ENCODE peak calls at places on chromosomes 3 and 15, in four cellular contexts. O is K562, J is GM12878, E is SK-N-SH. N is an unnamed sample.

GRCh38 chr3:133574260-133574881 is 885 bp downstream of the CDV3 start:
- DNase-seq in O (peak; percentile 66), J (peak; percentile 58), E (peak; percentile 85), N (peak; percentile 39)

GRCh38 chr3:13559751-13560540 is 11.0 kb downstream of the FBLN2 start:
- DNase-seq in O (no peak), J (no peak), E (no peak), N (no peak)

GRCh38 chr3:58051196-58051595 is 43.0 kb downstream of the FLNB start:
- DNase-seq in O (no peak), J (no peak), E (no peak), N (peak; percentile 65)

GRCh38 chr3:46565607-46566039 is 479 bp downstream of the LRRC2 start:
- DNase-seq in O (no peak), J (no peak), E (peak; percentile 30), N (no peak)

GRCh38 chr3:142447308-142447851 is 457 bp downstream of the XRN1 start:
- DNase-seq in O (no peak), J (no peak), E (no peak), N (peak; percentile 45)

GRCh38 chr3:192731233-192731632 is 3.9 kb upstream of the FGF12 start:
- DNase-seq in O (no peak), J (no peak), E (no peak), N (no peak)

GRCh38 chr3:171099911-171100310 is 73.4 kb upstream of the SLC2A2 start:
- DNase-seq in O (no peak), J (no peak), E (no peak), N (no peak)

GRCh38 chr3:127888564-127889107 is 26.4 kb upstream of the KBTBD12 start:
- DNase-seq in O (no peak), J (no peak), E (peak; percentile 28), N (no peak)

GRCh38 chr3:158770254-158771017 is 31.4 kb upstream of the MFSD1 start:
- DNase-seq in O (no peak), J (no peak), E (no peak), N (peak; percentile 23)

GRCh38 chr3:106577241-106577640 is 708.4 kb upstream of the CBLB start:
- DNase-seq in O (no peak), J (no peak), E (no peak), N (no peak)

GRCh38 chr3:140499114-140499757 is 178.6 kb upstream of the TRIM42 start:
- DNase-seq in O (no peak), J (no peak), E (peak; percentile 19), N (no peak)

GRCh38 chr3:149501524-149501923 is 27.0 kb downstream of the TM4SF4 start:
- DNase-seq in O (no peak), J (no peak), E (no peak), N (no peak)

GRCh38 chr3:128217702-128218475 is 64.6 kb downstream of the EEFSEC start:
- DNase-seq in O (no peak), J (peak; percentile 20), E (peak; percentile 41), N (no peak)

GRCh38 chr15:74053497-74053896 is 28.9 kb downstream of the GOLGA6A start:
- DNase-seq in O (no peak), J (no peak), E (no peak), N (no peak)

GRCh38 chr15:74055804-74056203 is 26.5 kb downstream of the GOLGA6A start:
- DNase-seq in O (no peak), J (no peak), E (no peak), N (no peak)

GRCh38 chr15:74050127-74050526 is 32.2 kb downstream of the GOLGA6A start:
- DNase-seq in O (no peak), J (no peak), E (no peak), N (no peak)

GRCh38 chr15:74050835-74051234 is 31.5 kb downstream of the GOLGA6A start:
- DNase-seq in O (peak; percentile 3), J (no peak), E (no peak), N (no peak)

GRCh38 chr15:74053941-74054529 is 28.3 kb downstream of the GOLGA6A start:
- DNase-seq in O (peak; percentile 92), J (peak; percentile 21), E (peak; percentile 94), N (peak; percentile 64)
- TF ChIP-seq CTCF in O (peak; percentile 68), J (peak; percentile 40), E (peak; percentile 56), N (peak; percentile 55)

DNA sequence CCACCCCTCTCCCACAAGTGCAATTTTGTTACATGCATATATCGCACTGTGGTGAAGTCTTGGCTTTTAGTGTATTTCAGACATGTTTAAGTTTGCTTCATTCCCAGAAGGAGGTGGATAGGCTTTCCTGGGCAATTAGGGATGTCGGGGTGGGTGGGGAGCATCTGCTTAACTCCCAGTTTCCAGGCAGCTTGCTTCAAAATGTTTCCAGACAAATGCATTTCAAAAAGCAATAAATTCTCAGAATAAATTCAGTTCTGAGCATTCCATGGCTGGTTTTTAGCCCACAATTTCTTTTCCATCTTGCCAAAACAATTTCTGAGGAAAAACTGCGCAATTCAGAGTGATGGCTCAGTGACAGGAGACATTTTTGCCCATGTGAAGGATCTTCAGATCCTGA is 227.6 kb upstream of the ZPLD1 start:
- DNase-seq in O (no peak), J (no peak), E (no peak), N (no peak)
- TF ChIP-seq RCOR1 in O (no peak), J (no peak), E (no peak), N (no peak)

GRCh38 chr3:115146032-115146417 is 1.1 kb downstream of the ZBTB20 start:
- DNase-seq in O (no peak), J (no peak), E (peak; percentile 51), N (peak; percentile 56)

GRCh38 chr3:115146418-115147328 is at the start of gene ZBTB20:
- DNase-seq in O (peak; percentile 64), J (no peak), E (peak; percentile 84), N (peak; percentile 27)

GRCh38 chr3:115139072-115139471 is 8.0 kb downstream of the ZBTB20 start:
- DNase-seq in O (no peak), J (no peak), E (no peak), N (no peak)

GRCh38 chr3:115141018-115141757 is 5.9 kb downstream of the ZBTB20 start:
- DNase-seq in O (no peak), J (no peak), E (no peak), N (no peak)
- TF ChIP-seq CHD2 in O (no peak), J (no peak), E (no peak), N (no peak)

GRCh38 chr3:124318650-124319049 is 326.7 kb upstream of the ROPN1 start:
- DNase-seq in O (no peak), J (no peak), E (no peak), N (no peak)

GRCh38 chr3:124315215-124316033 is 323.5 kb upstream of the ROPN1 start:
- DNase-seq in O (no peak), J (no peak), E (no peak), N (peak; percentile 13)

GRCh38 chr3:124316034-124316287 is 324.0 kb upstream of the ROPN1 start:
- DNase-seq in O (no peak), J (no peak), E (no peak), N (no peak)

GRCh38 chr3:124322309-124322880 is 330.5 kb upstream of the ROPN1 start:
- DNase-seq in O (no peak), J (no peak), E (no peak), N (no peak)

DNA sequence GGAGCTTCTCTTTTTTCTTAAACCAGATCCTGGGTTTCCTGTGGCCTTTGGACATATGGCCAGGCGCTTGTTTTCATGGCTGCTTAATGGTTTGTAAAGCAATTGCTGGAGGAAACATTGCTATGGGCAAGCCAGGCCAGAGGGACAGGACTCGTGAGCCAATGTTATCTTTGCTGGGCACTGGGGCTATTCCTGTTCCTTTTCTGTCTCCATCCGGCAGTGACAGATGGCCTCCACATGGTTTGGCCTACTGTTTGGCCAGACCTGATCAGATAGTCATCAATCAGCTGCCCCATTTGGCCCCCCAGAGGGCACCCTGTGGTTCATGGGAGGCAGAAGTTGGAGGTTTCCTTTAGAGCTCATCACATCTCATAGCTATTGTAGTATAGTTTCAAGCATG is 326.1 kb upstream of the ROPN1 start:
- DNase-seq in O (no peak), J (no peak), E (peak; percentile 69), N (no peak)
- TF ChIP-seq CTCF in O (no peak), J (no peak), E (no peak), N (no peak)

GRCh38 chr15:39511000-39511914 is 69.6 kb upstream of the THBS1 start:
- DNase-seq in O (peak; percentile 19), J (no peak), E (no peak), N (no peak)
- TF ChIP-seq RCOR1 in O (no peak), J (no peak), E (no peak), N (no peak)

GRCh38 chr3:110094002-110094401 is 756.7 kb upstream of the DPPA4 start:
- DNase-seq in O (no peak), J (no peak), E (no peak), N (no peak)
- TF ChIP-seq CHD2 in O (no peak), J (no peak), E (no peak), N (no peak)